ENCODE peak calls at places on chromosomes 7 and 10, in five cellular contexts. V is GM20000, A is HT-29, T is WTC11, I is T47D. K is an unnamed sample.

GRCh38 chr10:13613519-13613918 is 26.8 kb downstream of the PRPF18 start:
- DNase-seq in V (no peak), A (peak), T (no peak), I (peak), K (no peak)

GRCh38 chr7:131026297-131027003 is 292.4 kb upstream of the KLF14 start:
- DNase-seq in V (no peak), A (no peak), T (no peak), I (no peak), K (no peak)

GRCh38 chr7:120023494-120024167 is 249.3 kb upstream of the KCND2 start:
- DNase-seq in V (no peak), A (no peak), T (no peak), I (no peak), K (no peak)

GRCh38 chr10:96636546-96636945 is 49.7 kb upstream of the TM9SF3 start:
- DNase-seq in V (no peak), A (no peak), T (no peak), I (no peak), K (no peak)

GRCh38 chr10:77497748-77498147 is 139.9 kb downstream of the KCNMA1 start:
- DNase-seq in V (no peak), A (no peak), T (no peak), I (no peak), K (no peak)

GRCh38 chr10:58573144-58573543 is 60.5 kb downstream of the BICC1 start:
- DNase-seq in V (no peak), A (no peak), T (no peak), I (peak), K (no peak)

GRCh38 chr7:141409911-141410329 is 141.3 kb upstream of the AGK start:
- DNase-seq in V (no peak), A (no peak), T (peak), I (no peak), K (no peak)

GRCh38 chr7:149414745-149415390 is 46.0 kb downstream of the ZNF777 start:
- DNase-seq in V (no peak), A (no peak), T (peak), I (no peak), K (peak)

GRCh38 chr10:22624289-22624738 is 90.1 kb downstream of the PIP4K2A start:
- DNase-seq in V (no peak), A (peak), T (no peak), I (peak), K (no peak)

GRCh38 chr7:110573862-110574528 is 516.9 kb upstream of the LRRN3 start:
- DNase-seq in V (no peak), A (peak), T (no peak), I (peak), K (no peak)

GRCh38 chr10:24255907-24256306 is 47.0 kb downstream of the KIAA1217 start:
- DNase-seq in V (no peak), A (no peak), T (no peak), I (peak), K (peak)

GRCh38 chr10:30773501-30773900 is 143.9 kb upstream of the LYZL2 start:
- DNase-seq in V (no peak), A (no peak), T (no peak), I (no peak), K (no peak)

GRCh38 chr7:85529197-85529596 is 342.3 kb upstream of the SEMA3D start:
- DNase-seq in V (no peak), A (no peak), T (no peak), I (no peak), K (no peak)

GRCh38 chr7:158329686-158330085 is 257.9 kb downstream of the PTPRN2 start:
- DNase-seq in V (no peak), A (no peak), T (no peak), I (no peak), K (peak)

GRCh38 chr7:376306-376969 is 86.5 kb downstream of the FOXL3 start:
- DNase-seq in V (no peak), A (no peak), T (peak), I (no peak), K (peak)

GRCh38 chr7:5695037-5695708 is 86.3 kb downstream of the RNF216 start:
- DNase-seq in V (peak), A (no peak), T (no peak), I (no peak), K (no peak)

GRCh38 chr7:28296571-28297483 is 115.5 kb upstream of the CREB5 start:
- DNase-seq in V (peak), A (peak), T (peak), I (peak), K (peak)

GRCh38 chr7:142749218-142749993 is at the start of gene PRSS1:
- DNase-seq in V (no peak), A (no peak), T (no peak), I (no peak), K (no peak)

GRCh38 chr10:35636942-35637341 is 5.2 kb downstream of the FZD8 start:
- DNase-seq in V (no peak), A (no peak), T (no peak), I (no peak), K (no peak)

GRCh38 chr7:82234457-82235049 is 209.0 kb downstream of the CACNA2D1 start:
- DNase-seq in V (peak), A (peak), T (no peak), I (peak), K (no peak)

GRCh38 chr7:98406827-98407226 is 5.9 kb upstream of the BAIAP2L1 start:
- DNase-seq in V (no peak), A (no peak), T (no peak), I (no peak), K (no peak)

GRCh38 chr7:111992601-111993000 is 213.6 kb downstream of the DOCK4 start:
- DNase-seq in V (no peak), A (no peak), T (no peak), I (no peak), K (no peak)

GRCh38 chr10:91162050-91162494 is 58.4 kb upstream of the PCGF5 start:
- DNase-seq in V (no peak), A (no peak), T (no peak), I (no peak), K (no peak)

GRCh38 chr7:155916926-155917655 is 104.8 kb upstream of the SHH start:
- DNase-seq in V (no peak), A (no peak), T (no peak), I (no peak), K (no peak)

GRCh38 chr7:41448104-41448503 is 254.8 kb downstream of the INHBA start:
- DNase-seq in V (no peak), A (no peak), T (no peak), I (peak), K (no peak)

GRCh38 chr10:97770265-97770664 is 1.5 kb downstream of the SFRP5 start:
- DNase-seq in V (no peak), A (no peak), T (no peak), I (no peak), K (no peak)

GRCh38 chr10:70084189-70084588 is 31.5 kb downstream of the MACROH2A2 start:
- DNase-seq in V (no peak), A (peak), T (no peak), I (no peak), K (no peak)

GRCh38 chr7:33751395-33751794 is 153.9 kb upstream of the BMPER start:
- DNase-seq in V (no peak), A (no peak), T (no peak), I (no peak), K (no peak)

GRCh38 chr7:46317256-46317655 is 396.2 kb upstream of the IGFBP3 start:
- DNase-seq in V (no peak), A (no peak), T (no peak), I (no peak), K (no peak)

GRCh38 chr7:29555061-29555460 is 8.6 kb upstream of the PRR15 start:
- DNase-seq in V (no peak), A (no peak), T (no peak), I (no peak), K (no peak)

GRCh38 chr10:69123306-69123746 is 652 bp upstream of the VPS26A start:
- DNase-seq in V (no peak), A (no peak), T (peak), I (peak), K (no peak)

GRCh38 chr7:158345731-158346130 is 241.9 kb downstream of the PTPRN2 start:
- DNase-seq in V (no peak), A (no peak), T (no peak), I (no peak), K (peak)

GRCh38 chr7:107658467-107658866 is 2.2 kb upstream of the SLC26A4 start:
- DNase-seq in V (no peak), A (no peak), T (no peak), I (no peak), K (no peak)

GRCh38 chr10:11134411-11134810 is 116.7 kb downstream of the CELF2 start:
- DNase-seq in V (no peak), A (no peak), T (no peak), I (no peak), K (no peak)

GRCh38 chr7:116776610-116777289 is 85.6 kb upstream of the CAPZA2 start:
- DNase-seq in V (no peak), A (peak), T (no peak), I (no peak), K (no peak)

GRCh38 chr7:22677680-22678079 is 49.3 kb upstream of the IL6 start:
- DNase-seq in V (no peak), A (no peak), T (no peak), I (no peak), K (no peak)

GRCh38 chr10:60974463-60975149 is 30.6 kb upstream of the RHOBTB1 start:
- DNase-seq in V (no peak), A (peak), T (no peak), I (no peak), K (no peak)

K was measured in islet precursor cell.